ENCODE peak calls at places on chromosomes 7 and 10, in four cellular contexts. I, N, F and G are unnamed samples.
A peak's percentile ranks its signal among the peaks of the same experiment; 100 is the strongest.

GRCh38 chr7:74502216-74502891 is 48.6 kb downstream of the GTF2IRD1 start:
- DNase-seq in I (no peak), N (no peak), F (no peak), G (no peak)

GRCh38 chr7:105594034-105594433 is 12.7 kb upstream of the EFCAB10 start:
- DNase-seq in I (no peak), N (no peak), F (no peak), G (no peak)

GRCh38 chr7:139242741-139243281 is 11.8 kb downstream of the UBN2 start:
- DNase-seq in I (no peak), N (no peak), F (peak; percentile 71), G (peak; percentile 58)

GRCh38 chr10:75778665-75779064 is 347.2 kb downstream of the LRMDA start:
- DNase-seq in I (no peak), N (no peak), F (no peak), G (no peak)

GRCh38 chr10:72272689-72273409 is 875 bp upstream of the DDIT4 start:
- DNase-seq in I (peak; percentile 69), N (peak; percentile 93), F (peak; percentile 97), G (peak; percentile 97)

GRCh38 chr10:110512461-110513187 is 14.9 kb downstream of the DUSP5 start:
- DNase-seq in I (no peak), N (no peak), F (peak; percentile 94), G (no peak)

GRCh38 chr7:102918865-102919264 is 6.1 kb downstream of the LRRC17 start:
- DNase-seq in I (no peak), N (no peak), F (no peak), G (no peak)

GRCh38 chr7:1444925-1445322 is 14.3 kb downstream of the MICALL2 start:
- DNase-seq in I (no peak), N (no peak), F (no peak), G (no peak)

GRCh38 chr10:97764519-97764931 is 7.3 kb downstream of the SFRP5 start:
- DNase-seq in I (no peak), N (no peak), F (no peak), G (no peak)

GRCh38 chr10:114703377-114704125 is 45.5 kb upstream of the ABLIM1 start:
- DNase-seq in I (no peak), N (no peak), F (peak; percentile 43), G (no peak)

GRCh38 chr7:91266067-91266930 is 2.1 kb downstream of the FZD1 start:
- DNase-seq in I (no peak), N (peak; percentile 43), F (peak; percentile 47), G (no peak)

GRCh38 chr7:4144801-4145470 is 537.2 kb upstream of the FOXK1 start:
- DNase-seq in I (peak; percentile 57), N (peak; percentile 61), F (peak; percentile 28), G (no peak)

GRCh38 chr10:21138769-21139324 is 241.7 kb upstream of the NEBL start:
- DNase-seq in I (no peak), N (no peak), F (no peak), G (no peak)

GRCh38 chr10:126783806-126784205 is 113.3 kb upstream of the C10orf90 start:
- DNase-seq in I (no peak), N (no peak), F (no peak), G (peak; percentile 61)

GRCh38 chr7:102473271-102473991 is 5.3 kb downstream of the POLR2J start:
- DNase-seq in I (no peak), N (no peak), F (no peak), G (no peak)

GRCh38 chr10:76977046-76977445 is 660.6 kb downstream of the KCNMA1 start:
- DNase-seq in I (no peak), N (no peak), F (no peak), G (no peak)

GRCh38 chr10:113337142-113337541 is 215.7 kb upstream of the HABP2 start:
- DNase-seq in I (no peak), N (no peak), F (no peak), G (no peak)

GRCh38 chr10:58590152-58590551 is 77.5 kb downstream of the BICC1 start:
- DNase-seq in I (no peak), N (no peak), F (peak; percentile 99), G (no peak)

GRCh38 chr10:29586509-29586908 is 48.3 kb downstream of the SVIL start:
- DNase-seq in I (no peak), N (no peak), F (no peak), G (no peak)

GRCh38 chr10:29585488-29585976 is 49.2 kb downstream of the SVIL start:
- DNase-seq in I (peak; percentile 30), N (peak; percentile 78), F (peak; percentile 28), G (no peak)

GRCh38 chr10:29591416-29591968 is 43.3 kb downstream of the SVIL start:
- DNase-seq in I (no peak), N (no peak), F (no peak), G (no peak)

GRCh38 chr10:29590598-29591415 is 44.0 kb downstream of the SVIL start:
- DNase-seq in I (peak; percentile 51), N (no peak), F (peak; percentile 86), G (no peak)

GRCh38 chr10:29588640-29589421 is 45.9 kb downstream of the SVIL start:
- DNase-seq in I (no peak), N (no peak), F (peak; percentile 55), G (peak; percentile 95)
- H3K4ac ChIP-seq in I (no peak overlapping the region), N (no peak overlapping the region), F (peak overlapping the region; percentile 80), G (peak overlapping the region; percentile 50)

DNA sequence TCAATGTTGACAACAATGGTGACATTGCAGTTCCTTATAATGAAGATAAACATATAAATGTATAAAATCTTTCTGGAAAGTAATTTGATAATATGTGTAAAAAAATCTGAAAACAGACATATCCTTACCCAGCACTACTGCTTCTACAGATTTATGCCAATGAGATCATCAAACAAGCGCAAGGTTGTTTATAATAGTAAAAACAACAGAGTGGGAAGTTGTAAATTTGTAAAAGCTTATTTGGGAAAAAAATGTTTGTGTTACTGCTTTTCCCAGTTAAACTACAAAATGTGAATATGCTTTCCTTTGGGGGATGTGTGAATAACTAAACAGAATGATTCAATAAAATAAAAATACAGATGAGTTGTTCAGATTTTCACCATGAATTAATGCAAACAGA is 82.2 kb downstream of the USP6NL start:
- DNase-seq in I (no peak), N (no peak), F (no peak), G (no peak)
- H3K4me1 ChIP-seq in I (peaks cover 4% of the 10 kb centered on the region), N (peaks cover 7% of the 10 kb centered on the region), F (peaks cover 16% of the 10 kb centered on the region), G (no peaks in the 10 kb centered on the region)

DNA sequence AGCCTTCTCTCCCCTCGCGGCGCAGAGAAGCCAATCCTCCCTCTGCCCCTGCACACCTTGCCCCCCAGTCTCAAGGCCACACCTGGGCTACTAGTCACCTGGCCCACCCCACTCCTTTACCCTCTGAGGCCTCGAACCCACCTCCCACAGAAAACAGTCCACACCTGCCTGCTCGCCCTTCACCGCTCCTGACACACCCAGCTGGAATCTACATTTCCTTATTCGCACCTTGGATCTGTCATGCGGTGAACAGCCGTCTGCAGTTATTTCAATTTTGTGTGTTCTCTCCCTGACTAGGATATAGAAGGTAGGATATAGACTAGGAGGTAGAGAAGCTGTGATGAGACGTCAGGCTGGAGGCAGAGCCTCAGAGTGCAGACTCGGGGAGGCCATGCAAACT is 29.4 kb downstream of the SMKR1 start:
- DNase-seq in I (no peak), N (no peak), F (no peak), G (peak; percentile 65)
- H3K27ac ChIP-seq in I (no peak overlapping the region), N (no peak overlapping the region), F (no peak overlapping the region), G (no peak overlapping the region)

DNA sequence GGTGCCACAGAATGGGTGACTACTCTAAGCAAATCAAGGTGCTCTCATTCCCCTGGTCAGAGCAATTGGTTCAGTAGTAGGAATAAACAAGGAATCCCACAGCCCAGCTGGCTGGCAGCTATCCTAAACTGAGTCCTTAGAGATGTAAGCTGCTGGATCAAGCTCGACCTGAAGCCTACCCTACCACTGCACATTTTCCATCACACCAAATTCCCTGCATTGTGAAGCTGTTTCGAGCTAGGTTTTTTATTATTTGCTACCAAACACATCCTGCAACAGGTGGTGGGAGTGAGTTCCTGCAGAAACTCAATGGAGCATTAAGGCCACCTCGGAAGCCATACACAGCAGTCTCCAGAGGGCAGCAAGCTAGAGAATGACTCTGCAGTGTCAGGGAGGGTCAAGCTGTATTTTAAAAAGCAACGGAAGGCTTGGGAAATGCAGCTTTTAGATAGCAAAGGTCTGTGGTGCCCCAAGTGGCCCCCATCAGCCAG is 33.7 kb upstream of the TNRC18 start:
- DNase-seq in I (no peak), N (no peak), F (no peak), G (no peak)
- H3K4ac ChIP-seq in I (no peak overlapping the region), N (no peak overlapping the region), F (no peak overlapping the region), G (no peak overlapping the region)

GRCh38 chr7:130960208-130960988 is 226.4 kb upstream of the KLF14 start:
- DNase-seq in I (no peak), N (no peak), F (peak; percentile 99), G (peak; percentile 98)
- H3K4me1 ChIP-seq in I (no peaks in the 10 kb centered on the region), N (peaks cover 5% of the 10 kb centered on the region), F (peaks cover 27% of the 10 kb centered on the region), G (no peaks in the 10 kb centered on the region)